ENCODE peak calls at places on chromosome 9, in six cellular contexts. M is SW480; O is iPS-NIHi11; L is right cardiac atrium; G is stimulated activated CD4-positive, alpha-beta T cell treated with anti-CD3 and anti-CD28 coated beads, Interleukin-4, amount 100 ng/mL, for 1 hour; X is choroid plexus epithelial cell. C is an unnamed sample.

GRCh38 chr9:91533382-91533781 is 109.8 kb upstream of the NFIL3 start:
- DNase-seq in G (no peak), X (peak), M (no peak), O (no peak), L (no peak), C (no peak)

GRCh38 chr9:17422994-17423680 is 155.7 kb upstream of the SH3GL2 start:
- DNase-seq in O (no peak), G (no peak), M (no peak), X (peak), L (peak), C (no peak)

GRCh38 chr9:122192261-122192875 is 32.7 kb downstream of the MORN5 start:
- DNase-seq in M (peak), X (no peak), G (no peak), L (no peak), O (no peak), C (no peak)

GRCh38 chr9:16207161-16207560 is 654.3 kb downstream of the CCDC171 start:
- DNase-seq in X (peak), M (no peak), L (peak), O (no peak), G (no peak), C (peak)

GRCh38 chr9:95078516-95078915 is 239.0 kb downstream of the FANCC start:
- DNase-seq in L (peak), X (no peak), M (no peak), O (no peak), G (no peak), C (no peak)

GRCh38 chr9:95379630-95380029 is 62.1 kb upstream of the FANCC start:
- DNase-seq in M (no peak), L (no peak), X (no peak), G (no peak), O (no peak), C (no peak)

GRCh38 chr9:33101104-33101951 is 24.9 kb upstream of the SMU1 start:
- DNase-seq in O (no peak), M (no peak), G (no peak), X (no peak), L (no peak), C (peak)

GRCh38 chr9:88889386-88889785 is 101.9 kb upstream of the S1PR3 start:
- DNase-seq in X (peak), O (no peak), G (no peak), M (no peak), L (no peak), C (peak)

GRCh38 chr9:91500509-91501011 is 76.9 kb upstream of the NFIL3 start:
- DNase-seq in X (peak), M (peak), O (no peak), G (no peak), L (no peak), C (peak)

GRCh38 chr9:133333566-133333965 is 2.4 kb downstream of the SURF6 start:
- DNase-seq in G (no peak), X (no peak), M (no peak), L (no peak), O (no peak), C (no peak)

GRCh38 chr9:76894198-76894597 is 11.7 kb downstream of the PRUNE2 start:
- DNase-seq in L (no peak), M (no peak), G (no peak), O (no peak), X (no peak), C (no peak)

GRCh38 chr9:133824802-133825186 is 86.6 kb upstream of the SARDH start:
- DNase-seq in L (peak), M (no peak), O (no peak), X (no peak), G (no peak), C (no peak)

GRCh38 chr9:134661299-134661698 is 19.7 kb downstream of the COL5A1 start:
- DNase-seq in G (no peak), O (no peak), M (no peak), L (no peak), X (no peak), C (peak)

GRCh38 chr9:70617033-70617432 is 202.6 kb upstream of the KLF9 start:
- DNase-seq in O (no peak), X (no peak), G (no peak), M (no peak), L (no peak), C (no peak)

GRCh38 chr9:27276182-27277030 is 20.5 kb downstream of the EQTN start:
- DNase-seq in G (no peak), L (no peak), M (peak), X (peak), O (peak), C (peak)

C was measured in adipocyte.